ENCODE peak calls at places on chromosome 4, in nine cellular contexts. Y, I, M, C, F, K, J, X and O are unnamed samples.
A peak's percentile ranks its signal among the peaks of the same experiment; 100 is the strongest.

GRCh38 chr4:117096886-117097285 is 11.5 kb upstream of the TRAM1L1 start:
- DNase-seq in K (no peak), M (no peak), F (no peak), X (no peak), Y (no peak), I (no peak), J (no peak), C (no peak), O (no peak)

GRCh38 chr4:56450342-56450741 is 14.3 kb downstream of the PAICS start:
- DNase-seq in C (no peak), M (no peak), K (no peak), J (no peak), X (no peak), F (no peak), Y (no peak), I (no peak), O (no peak)

GRCh38 chr4:149932188-149932587 is 116.5 kb upstream of the IQCM start:
- DNase-seq in K (no peak), Y (no peak), I (no peak), X (no peak), J (no peak), M (no peak), C (no peak), F (no peak), O (no peak)

GRCh38 chr4:118974758-118975157 is 86.1 kb downstream of the SYNPO2 start:
- DNase-seq in Y (no peak), I (peak; percentile 40), J (no peak), X (peak; percentile 58), F (no peak), K (no peak), M (peak; percentile 44), C (peak; percentile 29), O (peak; percentile 24)

GRCh38 chr4:31108762-31109161 is 388.6 kb downstream of the PCDH7 start:
- DNase-seq in Y (no peak), X (no peak), I (no peak), C (no peak), F (no peak), K (no peak), M (no peak), J (no peak), O (no peak)

GRCh38 chr4:100079264-100079663 is 111.0 kb downstream of the DDIT4L start:
- DNase-seq in Y (no peak), C (no peak), K (no peak), I (no peak), M (no peak), J (no peak), X (no peak), F (no peak), O (no peak)

GRCh38 chr4:154164931-154165839 is 326.4 kb downstream of the DCHS2 start:
- DNase-seq in K (peak; percentile 64), M (peak; percentile 98), X (peak; percentile 76), Y (no peak), C (peak; percentile 95), F (peak; percentile 7), J (no peak), I (peak; percentile 78), O (peak; percentile 92)

GRCh38 chr4:635851-636627 is 10.7 kb downstream of the PDE6B start:
- DNase-seq in I (no peak), K (no peak), F (no peak), X (no peak), J (no peak), Y (no peak), C (no peak), M (no peak), O (no peak)

GRCh38 chr4:133000012-133000411 is 149.1 kb upstream of the PCDH10 start:
- DNase-seq in K (no peak), C (peak; percentile 33), X (peak; percentile 1), Y (no peak), F (no peak), J (no peak), M (peak; percentile 78), I (peak; percentile 57), O (peak; percentile 7)

GRCh38 chr4:57131849-57132745 is 21.9 kb upstream of the IGFBP7 start:
- DNase-seq in C (peak; percentile 65), J (no peak), Y (no peak), K (no peak), M (peak; percentile 74), I (peak; percentile 39), F (no peak), X (peak; percentile 45), O (peak; percentile 22)

GRCh38 chr4:165489786-165490185 is 111.0 kb downstream of the CPE start:
- DNase-seq in I (peak; percentile 62), F (no peak), Y (no peak), J (no peak), M (peak; percentile 17), X (peak; percentile 89), C (no peak), K (no peak), O (no peak)

GRCh38 chr4:78642934-78643333 is 91.4 kb downstream of the ANXA3 start:
- DNase-seq in C (no peak), I (no peak), M (no peak), K (no peak), Y (no peak), J (no peak), F (no peak), X (no peak), O (no peak)

GRCh38 chr4:80732010-80732409 is 298.5 kb upstream of the BMP3 start:
- DNase-seq in Y (no peak), X (peak; percentile 37), M (peak; percentile 67), F (no peak), J (no peak), C (peak; percentile 62), K (no peak), I (peak; percentile 34), O (peak; percentile 7)

GRCh38 chr4:2389691-2390090 is 28.8 kb downstream of the ZFYVE28 start:
- DNase-seq in J (no peak), M (no peak), Y (no peak), I (no peak), K (no peak), F (no peak), X (no peak), C (no peak), O (no peak)

GRCh38 chr4:69601065-69601464 is 38.4 kb downstream of the UGT2A2 start:
- DNase-seq in I (no peak), K (no peak), M (no peak), F (no peak), Y (no peak), J (no peak), C (no peak), X (no peak), O (no peak)

GRCh38 chr4:126247409-126247808 is 932.7 kb downstream of the FAT4 start:
- DNase-seq in X (no peak), Y (no peak), J (no peak), I (no peak), F (no peak), C (no peak), M (no peak), K (no peak), O (no peak)

GRCh38 chr4:29717658-29718057 is 1002.5 kb upstream of the PCDH7 start:
- DNase-seq in F (no peak), X (no peak), K (no peak), J (no peak), M (no peak), Y (no peak), I (no peak), C (no peak), O (no peak)

GRCh38 chr4:3452376-3452775 is 10.6 kb downstream of the HGFAC start:
- DNase-seq in I (peak; percentile 7), Y (no peak), M (no peak), F (no peak), X (no peak), K (no peak), J (no peak), C (no peak), O (peak; percentile 4)
- TF ChIP-seq CTCF in I (peak; percentile 47), Y (no peak), M (peak; percentile 14), F (no peak), X (peak; percentile 12), K (peak; percentile 32), J (no peak), C (peak; percentile 41), O (peak; percentile 46)

GRCh38 chr4:110480031-110480549 is 4.1 kb downstream of the ENPEP start:
- DNase-seq in Y (no peak), X (peak; percentile 37), K (no peak), M (peak; percentile 95), F (no peak), C (peak; percentile 94), I (peak; percentile 93), J (no peak), O (peak; percentile 88)
- H3K4me3 ChIP-seq in Y (no peak overlapping the region), X (no peak overlapping the region), K (no peak overlapping the region), M (no peak overlapping the region), F (no peak overlapping the region), C (no peak overlapping the region), I (no peak overlapping the region), J (no peak overlapping the region), O (no peak overlapping the region)

GRCh38 chr4:3492741-3493719 is 29.9 kb downstream of the DOK7 start:
- DNase-seq in F (no peak), Y (no peak), K (no peak), I (no peak), J (no peak), M (peak; percentile 27), C (no peak), X (no peak), O (peak; percentile 3)

GRCh38 chr4:3489451-3489962 is 26.4 kb downstream of the DOK7 start:
- DNase-seq in F (no peak), I (no peak), M (no peak), Y (no peak), X (no peak), J (no peak), K (no peak), C (no peak), O (no peak)

GRCh38 chr4:3493720-3494492 is 30.8 kb downstream of the DOK7 start:
- DNase-seq in I (no peak), Y (no peak), X (no peak), J (no peak), K (no peak), F (no peak), M (no peak), C (no peak), O (peak; percentile 2)

GRCh38 chr4:3494501-3494900 is 31.4 kb downstream of the DOK7 start:
- DNase-seq in X (no peak), F (no peak), Y (no peak), J (no peak), I (no peak), M (no peak), C (no peak), K (no peak), O (no peak)

GRCh38 chr4:3491681-3492405 is 28.7 kb downstream of the DOK7 start:
- DNase-seq in K (no peak), J (no peak), I (peak; percentile 28), M (peak; percentile 41), F (no peak), C (no peak), Y (no peak), X (peak; percentile 29), O (peak; percentile 53)
- TF ChIP-seq CTCF in K (no peak), J (no peak), I (no peak), M (no peak), F (no peak), C (no peak), Y (no peak), X (no peak), O (no peak)

DNA sequence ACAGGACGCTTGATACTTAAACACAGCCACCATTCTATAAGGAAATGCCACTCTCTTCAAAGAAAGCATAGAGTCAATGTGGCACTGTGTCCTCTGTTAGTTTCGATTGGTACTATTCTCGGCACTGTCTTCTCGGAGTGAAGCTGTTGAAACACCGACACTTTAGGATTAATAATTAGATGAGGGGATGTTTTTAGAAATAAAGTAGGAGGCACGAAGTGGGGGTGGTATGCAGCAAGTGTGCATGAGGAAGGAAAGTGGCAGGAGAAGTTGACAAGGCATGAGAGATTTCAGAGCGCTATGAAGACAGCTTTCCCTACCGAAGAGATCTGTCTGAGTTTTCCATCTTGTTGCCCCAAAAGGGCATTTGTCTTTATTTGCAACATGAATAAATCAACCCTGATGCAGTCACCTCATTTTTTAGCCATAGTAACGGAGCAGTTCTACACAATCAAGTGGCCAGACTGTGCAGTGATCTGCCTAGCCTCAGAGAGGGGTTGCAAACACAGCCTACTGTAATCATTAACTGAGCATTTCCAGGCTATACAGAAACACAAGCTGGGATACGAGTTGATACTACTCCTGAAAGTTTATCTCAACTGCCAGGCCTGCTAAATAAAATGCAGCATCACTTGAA is 8.3 kb downstream of the GPRIN3 start:
- DNase-seq in K (no peak), J (no peak), M (no peak), F (no peak), Y (no peak), C (no peak), I (no peak), X (no peak), O (no peak)
- H3K4me3 ChIP-seq in K (peak overlapping the region; percentile 37), J (peak overlapping the region; percentile 45), M (no peak overlapping the region), F (peak overlapping the region; percentile 15), Y (no peak overlapping the region), C (no peak overlapping the region), I (peak overlapping the region; percentile 31), X (no peak overlapping the region), O (no peak overlapping the region)